ENCODE peak calls at places on chromosomes 6 and 20, in four cellular contexts. U is NCI-H526 treated with DMSO at 0.1 percent for 48 hours, P is HuH-7.5, Z is AG08396. H is an unnamed sample.

GRCh38 chr6:109834595-109835437 is 143.3 kb upstream of the GPR6 start:
- DNase-seq in U (no peak), P (no peak), Z (no peak), H (no peak)

GRCh38 chr20:58237318-58238182 is 9.1 kb upstream of the ANKRD60 start:
- DNase-seq in U (no peak), P (no peak), Z (peak; percentile 78), H (peak; percentile 78)

GRCh38 chr6:14848019-14848418 is 397.9 kb upstream of the JARID2 start:
- DNase-seq in U (no peak), P (no peak), Z (no peak), H (peak; percentile 8)

GRCh38 chr6:98929498-98930060 is 18.2 kb downstream of the FBXL4 start:
- DNase-seq in U (no peak), P (no peak), Z (no peak), H (no peak)

GRCh38 chr6:75363304-75363703 is 78.7 kb upstream of the TMEM30A start:
- DNase-seq in U (no peak), P (no peak), Z (no peak), H (no peak)

GRCh38 chr6:122803056-122803695 is 14.1 kb downstream of the SMPDL3A start:
- DNase-seq in U (no peak), P (no peak), Z (no peak), H (peak; percentile 89)

GRCh38 chr20:60138263-60139127 is 180.3 kb downstream of the CDH26 start:
- DNase-seq in U (no peak), P (no peak), Z (no peak), H (peak; percentile 15)

GRCh38 chr6:122122686-122123085 is 276.8 kb upstream of the HSF2 start:
- DNase-seq in U (no peak), P (no peak), Z (no peak), H (no peak)

GRCh38 chr6:137799950-137800568 is 67.0 kb upstream of the TNFAIP3 start:
- DNase-seq in U (peak; percentile 28), P (no peak), Z (no peak), H (peak; percentile 73)

GRCh38 chr20:36856691-36857635 is 19.0 kb upstream of the TLDC2 start:
- DNase-seq in U (no peak), P (no peak), Z (no peak), H (peak; percentile 63)

GRCh38 chr6:145603424-145603833 is 131.9 kb downstream of the EPM2A start:
- DNase-seq in U (no peak), P (no peak), Z (no peak), H (no peak)

GRCh38 chr6:73724389-73724788 is 28.4 kb downstream of the CD109 start:
- DNase-seq in U (no peak), P (no peak), Z (no peak), H (no peak)

GRCh38 chr6:111837007-111837406 is 36.2 kb downstream of the FYN start:
- DNase-seq in U (no peak), P (no peak), Z (no peak), H (no peak)

GRCh38 chr6:93423542-93423941 is 4.2 kb upstream of the EPHA7 start:
- DNase-seq in U (peak; percentile 38), P (no peak), Z (no peak), H (peak; percentile 13)

GRCh38 chr20:57432874-57433491 is 41.8 kb downstream of the RBM38 start:
- DNase-seq in U (no peak), P (no peak), Z (no peak), H (no peak)

GRCh38 chr6:27025351-27025750 is 222.2 kb upstream of the PRSS16 start:
- DNase-seq in U (no peak), P (no peak), Z (no peak), H (peak; percentile 26)

GRCh38 chr6:159682265-159682664 is 10.8 kb downstream of the SOD2 start:
- DNase-seq in U (no peak), P (no peak), Z (peak; percentile 29), H (peak; percentile 68)

GRCh38 chr6:21073318-21073839 is 520.2 kb upstream of the SOX4 start:
- DNase-seq in U (no peak), P (no peak), Z (no peak), H (no peak)

GRCh38 chr6:128443553-128443952 is 76.8 kb downstream of the PTPRK start:
- DNase-seq in U (no peak), P (no peak), Z (no peak), H (peak; percentile 43)

GRCh38 chr6:2378891-2379652 is 133.7 kb upstream of the GMDS start:
- DNase-seq in U (no peak), P (no peak), Z (no peak), H (peak; percentile 70)

GRCh38 chr6:10668126-10668917 is 26.1 kb downstream of the C6orf52 start:
- DNase-seq in U (no peak), P (no peak), Z (no peak), H (no peak)

GRCh38 chr20:39269031-39269461 is 306.9 kb downstream of the DHX35 start:
- DNase-seq in U (peak; percentile 20), P (peak; percentile 58), Z (peak; percentile 63), H (peak; percentile 23)

GRCh38 chr6:36914227-36914794 is 28.6 kb downstream of the C6orf89 start:
- DNase-seq in U (no peak), P (peak; percentile 46), Z (no peak), H (peak; percentile 48)

GRCh38 chr6:148507774-148508173 is 165.1 kb downstream of the SASH1 start:
- DNase-seq in U (no peak), P (no peak), Z (no peak), H (no peak)

GRCh38 chr20:46031701-46032254 is 2.8 kb downstream of the SLC12A5 start:
- DNase-seq in U (peak; percentile 58), P (no peak), Z (no peak), H (no peak)

GRCh38 chr6:149043476-149044130 is 273.9 kb upstream of the TAB2 start:
- DNase-seq in U (no peak), P (no peak), Z (no peak), H (peak; percentile 45)

GRCh38 chr20:57941121-57941522 is 231.3 kb upstream of the PMEPA1 start:
- DNase-seq in U (no peak), P (no peak), Z (no peak), H (no peak)

GRCh38 chr6:149128489-149129145 is 188.9 kb upstream of the TAB2 start:
- DNase-seq in U (no peak), P (no peak), Z (no peak), H (peak; percentile 7)

GRCh38 chr20:51310216-51310615 is 232.3 kb downstream of the NFATC2 start:
- DNase-seq in U (no peak), P (no peak), Z (no peak), H (peak; percentile 54)

GRCh38 chr6:161038229-161039003 is 46.8 kb downstream of the MAP3K4 start:
- DNase-seq in U (no peak), P (no peak), Z (peak; percentile 48), H (peak; percentile 92)

GRCh38 chr6:148169701-148170100 is 172.9 kb upstream of the SASH1 start:
- DNase-seq in U (no peak), P (no peak), Z (no peak), H (no peak)

GRCh38 chr20:45993197-45993951 is 15.3 kb upstream of the MMP9 start:
- DNase-seq in U (no peak), P (no peak), Z (no peak), H (peak; percentile 70)

GRCh38 chr6:75308250-75308988 is 23.8 kb upstream of the TMEM30A start:
- DNase-seq in U (no peak), P (no peak), Z (no peak), H (no peak)

GRCh38 chr6:84280030-84280429 is 52.6 kb upstream of the CEP162 start:
- DNase-seq in U (no peak), P (no peak), Z (no peak), H (peak; percentile 5)

GRCh38 chr20:50434321-50434652 is 75.9 kb upstream of the PTPN1 start:
- DNase-seq in U (no peak), P (no peak), Z (no peak), H (no peak)